ENCODE peak calls at places on chromosomes 6 and 20, in seven cellular contexts. H, U, N, B, Z, K and F are unnamed samples.

GRCh38 chr20:4726710-4727391 is 5.1 kb downstream of the PRND start:
- DNase-seq in Z (no peak), H (peak), N (peak), K (peak), B (no peak), U (peak), F (no peak)

GRCh38 chr6:159535629-159536028 is 157.4 kb downstream of the SOD2 start:
- DNase-seq in K (no peak), B (no peak), H (no peak), N (no peak), Z (no peak), U (no peak), F (no peak)

GRCh38 chr6:33452496-33452895 is 1.9 kb upstream of the ZBTB9 start:
- DNase-seq in U (peak), H (no peak), B (no peak), Z (no peak), N (peak), K (no peak), F (no peak)

GRCh38 chr6:118974790-118975189 is 39.8 kb upstream of the MCM9 start:
- DNase-seq in H (no peak), N (no peak), K (no peak), B (no peak), Z (no peak), U (no peak), F (no peak)

GRCh38 chr6:16973071-16973470 is 128.8 kb upstream of the STMND1 start:
- DNase-seq in H (no peak), Z (no peak), K (no peak), B (no peak), U (no peak), N (no peak), F (no peak)

GRCh38 chr20:47316776-47317126 is 39.7 kb downstream of the ZMYND8 start:
- DNase-seq in H (no peak), N (no peak), B (no peak), Z (no peak), U (no peak), K (no peak), F (no peak)

GRCh38 chr6:14922306-14922705 is 323.6 kb upstream of the JARID2 start:
- DNase-seq in B (no peak), H (no peak), N (no peak), U (no peak), K (no peak), Z (peak), F (no peak)

GRCh38 chr6:139126255-139126654 is 8.6 kb upstream of the HECA start:
- DNase-seq in N (no peak), Z (peak), K (peak), B (no peak), U (no peak), H (peak), F (no peak)

GRCh38 chr6:28643017-28643740 is 117.5 kb downstream of the GPX5 start:
- DNase-seq in U (peak), H (no peak), B (no peak), Z (peak), K (peak), N (peak), F (no peak)

GRCh38 chr20:22070546-22070945 is 365.1 kb downstream of the PAX1 start:
- DNase-seq in U (no peak), N (no peak), Z (no peak), B (no peak), H (no peak), K (no peak), F (no peak)

GRCh38 chr6:144006731-144007454 is 1.2 kb downstream of the PLAGL1 start:
- DNase-seq in K (peak), N (peak), H (no peak), B (no peak), Z (peak), U (no peak), F (no peak)

GRCh38 chr20:38728911-38729642 is 4.8 kb downstream of the SLC32A1 start:
- DNase-seq in K (no peak), U (peak), B (no peak), N (no peak), Z (no peak), H (no peak), F (peak)

GRCh38 chr20:40812415-40813212 is 123.6 kb upstream of the MAFB start:
- DNase-seq in U (no peak), K (no peak), Z (no peak), H (no peak), N (no peak), B (no peak), F (no peak)

GRCh38 chr20:36565520-36565919 is 7.9 kb upstream of the TGIF2 start:
- DNase-seq in N (no peak), H (no peak), Z (no peak), B (no peak), U (no peak), K (no peak), F (no peak)

GRCh38 chr6:38942442-38942841 is 106.1 kb upstream of the GLP1R start:
- DNase-seq in N (no peak), U (no peak), K (no peak), H (no peak), Z (no peak), B (no peak), F (no peak)

GRCh38 chr6:38944655-38945279 is 103.8 kb upstream of the GLP1R start:
- DNase-seq in H (no peak), Z (no peak), N (no peak), K (no peak), B (no peak), U (no peak), F (no peak)

GRCh38 chr6:38937839-38938613 is 110.6 kb upstream of the GLP1R start:
- DNase-seq in Z (no peak), B (no peak), K (no peak), U (no peak), H (no peak), N (no peak), F (no peak)

GRCh38 chr6:38938741-38939140 is 109.8 kb upstream of the GLP1R start:
- DNase-seq in Z (no peak), B (no peak), K (no peak), H (no peak), U (no peak), N (no peak), F (no peak)

DNA sequence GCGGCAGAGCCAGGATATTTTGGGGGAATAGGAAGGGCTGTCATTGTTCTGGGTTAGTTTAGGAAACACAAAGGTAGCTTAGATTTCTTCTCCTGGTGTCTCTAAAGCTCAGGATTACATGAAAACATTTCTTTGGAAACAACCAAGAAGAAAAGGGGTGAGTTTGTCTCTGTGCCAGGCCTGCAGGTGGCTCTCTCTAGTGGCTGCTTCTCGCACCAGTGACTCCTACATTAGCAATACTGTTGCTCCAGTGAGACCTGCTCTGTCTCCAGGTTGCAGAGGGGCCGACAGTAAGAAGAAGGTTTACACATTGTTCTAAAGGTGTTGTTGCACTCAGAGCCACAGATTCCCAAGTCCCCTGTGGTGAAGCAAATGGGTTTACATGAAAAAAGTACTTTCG is 104.6 kb upstream of the GLP1R start:
- DNase-seq in U (no peak), N (no peak), H (no peak), B (no peak), K (no peak), Z (peak), F (no peak)
- TF ChIP-seq CTCF in U (no peak), N (peak), H (no peak), B (no peak), K (no peak), Z (peak), F (no peak)

GRCh38 chr6:75094614-75095321 is 111.1 kb downstream of the COL12A1 start:
- DNase-seq in K (peak), Z (no peak), U (no peak), N (no peak), B (no peak), H (no peak), F (no peak)
- TF ChIP-seq CTCF in K (peak), Z (no peak), U (no peak), N (no peak), B (no peak), H (no peak), F (no peak)

GRCh38 chr6:11536795-11537194 is 754 bp upstream of the TMEM170B start:
- DNase-seq in U (no peak), B (peak), H (no peak), N (peak), K (no peak), Z (no peak), F (peak)
- TF ChIP-seq CTCF in U (no peak), B (no peak), H (no peak), N (no peak), K (no peak), Z (no peak), F (no peak)

GRCh38 chr6:3752538-3753227 is 1.2 kb upstream of the PXDC1 start:
- DNase-seq in B (peak), Z (no peak), K (no peak), H (no peak), N (no peak), U (no peak), F (no peak)

GRCh38 chr6:3750324-3751018 is 1.0 kb downstream of the PXDC1 start:
- DNase-seq in B (peak), N (peak), Z (peak), H (no peak), U (peak), K (peak), F (no peak)

GRCh38 chr6:3753228-3753795 is 1.8 kb upstream of the PXDC1 start:
- DNase-seq in U (no peak), H (no peak), K (no peak), N (no peak), Z (no peak), B (no peak), F (no peak)

GRCh38 chr6:3751019-3751729 is at the start of gene PXDC1:
- DNase-seq in N (peak), K (no peak), U (peak), B (peak), Z (peak), H (peak), F (no peak)

DNA sequence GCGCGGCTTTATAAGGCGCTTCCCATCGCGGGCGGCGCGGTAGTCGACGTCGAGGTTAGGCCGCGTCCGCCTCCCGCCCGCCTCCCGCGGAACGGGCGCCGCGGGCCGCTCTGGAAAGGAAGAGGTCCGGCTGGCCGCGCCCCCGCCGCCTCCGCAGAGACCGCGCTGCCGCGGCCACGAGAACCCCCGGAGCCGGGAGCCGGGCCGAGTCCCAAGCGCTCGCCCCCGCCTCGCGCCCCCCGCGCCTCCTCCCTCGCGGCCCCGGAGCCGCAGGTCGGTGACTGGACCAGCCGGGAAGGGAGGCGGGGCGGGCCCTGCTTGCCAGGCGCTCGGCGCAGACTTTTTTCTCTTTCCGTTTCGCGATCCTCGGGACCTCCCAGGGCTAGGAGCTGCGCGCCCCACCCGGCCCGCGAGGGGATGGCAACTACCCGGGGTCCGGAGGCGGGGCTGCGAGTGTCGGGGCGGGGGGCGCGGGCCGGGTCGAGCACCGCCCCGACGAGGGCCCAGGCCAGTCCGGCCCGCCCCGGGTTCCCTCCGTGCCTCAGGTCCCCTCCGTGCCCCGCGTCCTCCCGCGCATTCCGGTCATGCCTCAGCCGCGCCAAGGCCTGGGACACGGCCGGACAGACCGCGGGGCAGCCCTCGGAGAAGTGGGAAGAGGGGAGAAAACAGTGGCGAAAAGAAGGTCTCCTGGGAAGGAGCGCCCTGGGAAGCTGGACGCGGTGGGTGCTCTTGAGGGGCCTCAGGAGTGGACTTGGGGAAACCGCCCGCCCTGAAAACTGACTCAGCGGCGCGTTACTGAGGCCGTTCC is 421 bp upstream of the PXDC1 start:
- DNase-seq in H (peak), B (peak), Z (peak), N (peak), U (peak), K (peak), F (no peak)
- TF ChIP-seq CTCF in H (peak), B (peak), Z (peak), N (peak), U (peak), K (peak), F (no peak)

DNA sequence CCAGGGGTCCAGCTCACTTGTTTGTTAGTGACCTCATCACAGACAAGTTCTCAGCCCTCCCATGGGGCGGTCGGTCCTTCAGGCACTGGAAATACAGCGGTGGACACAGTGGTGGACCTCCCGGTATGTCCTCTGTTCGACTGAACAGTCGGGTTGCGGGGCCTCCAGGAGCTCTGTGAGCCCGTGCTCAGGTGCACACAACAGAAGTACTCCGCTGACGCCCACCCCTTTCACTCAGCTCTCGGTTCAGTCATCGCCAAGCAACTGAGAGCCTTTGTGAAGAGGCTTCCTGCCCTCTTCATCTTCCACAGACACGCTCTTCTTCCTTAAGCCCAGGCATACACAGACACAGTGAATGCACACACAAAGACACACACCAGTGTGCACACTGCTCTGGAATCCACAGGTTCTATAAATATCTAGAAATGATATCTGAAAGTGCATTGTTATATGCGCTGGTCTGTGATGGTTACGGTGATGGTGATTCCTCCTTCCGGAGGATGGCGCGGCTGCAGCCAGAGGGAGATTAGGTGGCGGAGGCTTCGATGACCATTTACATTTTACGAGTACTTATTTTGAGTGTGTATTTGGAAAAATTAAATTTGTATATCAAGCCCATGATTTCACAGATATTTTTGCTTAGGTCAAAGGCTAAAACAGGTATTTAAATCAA is 46.8 kb upstream of the BHLHE23 start:
- DNase-seq in H (no peak), N (no peak), K (no peak), U (no peak), B (peak), Z (no peak), F (no peak)
- TF ChIP-seq CTCF in H (no peak), N (no peak), K (no peak), U (no peak), B (no peak), Z (no peak), F (no peak)

DNA sequence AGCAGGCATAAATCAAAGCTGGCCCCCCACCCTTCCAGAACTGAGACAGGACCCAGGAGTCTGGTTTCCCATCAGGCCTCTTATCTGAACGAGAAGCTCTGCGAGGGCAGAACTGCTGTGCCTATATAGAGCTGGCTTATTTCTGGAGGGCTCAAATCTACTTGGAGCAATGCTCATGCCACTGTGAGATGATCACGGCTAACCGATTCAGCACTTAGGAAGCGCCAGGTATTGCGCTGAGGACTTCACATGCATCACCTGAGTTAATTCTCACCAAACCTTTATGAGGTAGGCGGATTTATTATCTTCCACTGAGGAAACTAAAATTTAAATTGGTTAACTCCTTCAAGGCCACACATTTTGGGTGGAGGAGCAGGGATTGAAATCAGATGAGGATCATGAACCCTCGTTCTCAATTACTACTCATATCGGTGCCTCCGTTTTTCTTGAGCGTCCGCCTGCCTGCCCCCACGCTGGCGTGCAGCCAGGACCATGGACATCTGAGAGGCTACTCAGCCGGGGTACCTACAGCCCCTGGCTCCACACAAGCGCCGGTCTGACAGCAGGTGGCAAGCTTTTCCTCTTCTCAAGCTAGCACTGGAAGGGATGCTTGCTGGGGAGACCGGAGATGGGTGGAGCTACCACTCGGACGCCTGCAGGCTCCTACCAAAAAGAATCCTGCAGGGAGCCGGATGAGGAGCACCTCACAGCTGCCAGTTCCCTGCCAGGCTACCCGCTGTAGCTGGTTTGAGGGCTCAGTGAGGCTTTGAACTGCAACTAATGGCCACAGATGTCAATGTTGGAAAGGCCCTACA is 1.0 kb upstream of the PCIF1 start:
- DNase-seq in B (peak), N (peak), U (peak), Z (peak), H (peak), K (peak), F (peak)
- TF ChIP-seq CTCF in B (no peak), N (peak), U (peak), Z (peak), H (no peak), K (peak), F (peak)

GRCh38 chr6:148336901-148337300 is 5.7 kb upstream of the SASH1 start:
- DNase-seq in H (no peak), N (no peak), Z (no peak), B (no peak), K (no peak), U (no peak), F (no peak)
- TF ChIP-seq CTCF in H (no peak), N (no peak), Z (no peak), B (no peak), K (no peak), U (no peak), F (no peak)

DNA sequence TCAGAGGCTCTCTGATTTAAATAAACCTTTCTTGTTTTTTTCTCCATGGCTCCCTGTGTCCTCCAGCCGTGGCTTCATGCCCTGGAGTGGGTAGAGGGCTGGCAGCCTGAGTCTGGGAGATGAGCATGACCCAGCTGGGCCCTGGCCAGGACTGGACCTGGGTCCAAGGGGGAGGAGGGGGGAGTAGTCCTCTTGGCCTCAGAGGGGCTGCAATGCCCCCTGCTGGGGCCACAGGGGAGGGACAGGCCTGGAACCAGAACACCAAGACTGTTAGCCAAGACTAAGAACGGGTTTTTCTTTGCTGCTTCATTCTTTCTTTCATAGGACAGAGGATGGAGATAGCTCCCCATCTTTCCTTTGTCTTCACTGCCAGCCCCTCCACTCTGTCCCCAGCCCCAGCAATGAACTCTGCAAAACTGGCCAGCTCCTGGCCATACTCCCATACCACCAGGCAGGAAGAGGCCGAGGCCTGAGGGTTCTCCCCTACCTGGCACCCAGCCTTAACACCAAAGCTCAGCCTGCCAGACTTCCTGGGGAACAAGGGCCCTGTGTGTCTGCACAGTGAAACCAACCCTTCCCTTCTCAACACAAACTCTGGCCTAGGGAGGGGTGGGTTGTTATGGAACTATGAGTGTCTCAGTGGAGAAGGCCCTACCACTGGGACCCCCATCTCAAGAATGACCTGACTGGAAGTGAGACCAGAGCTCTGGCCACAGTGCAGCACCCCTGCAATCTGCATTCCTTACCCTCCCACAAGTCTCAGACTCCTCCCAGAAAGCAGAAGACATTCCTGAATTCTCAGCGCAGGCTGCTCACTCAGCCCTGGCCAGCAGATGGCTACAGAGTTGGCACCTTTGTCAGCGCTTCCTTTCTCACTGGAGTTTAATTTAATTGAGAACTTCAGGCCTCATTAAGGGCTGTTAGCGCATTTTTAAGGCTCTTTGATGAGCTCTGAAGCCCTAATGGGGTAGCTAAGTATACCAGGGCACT is 11.0 kb downstream of the SLC29A1 start:
- DNase-seq in N (peak), B (peak), K (peak), H (no peak), Z (peak), U (peak), F (no peak)
- TF ChIP-seq CTCF in N (peak), B (peak), K (peak), H (peak), Z (peak), U (peak), F (peak)